ENCODE peak calls at places on chromosome 14, in six cellular contexts. M is Peyer's patch, C is GM20000, A is astrocyte of the spinal cord, E is astrocyte of the cerebellum, X is tibial artery. W is an unnamed sample.

GRCh38 chr14:75439989-75440388 is 12.2 kb downstream of the JDP2 start:
- DNase-seq in M (peak; percentile 68), C (no peak), A (no peak), E (no peak), X (no peak), W (no peak)

GRCh38 chr14:46661728-46662127 is 10.1 kb upstream of the RPL10L start:
- DNase-seq in M (no peak), C (no peak), A (no peak), E (no peak), X (no peak), W (no peak)

GRCh38 chr14:68250950-68251765 is 431.6 kb downstream of the RAD51B start:
- DNase-seq in M (no peak), C (no peak), A (no peak), E (no peak), X (no peak), W (no peak)

GRCh38 chr14:54374117-54374884 is 22.5 kb upstream of the CDKN3 start:
- DNase-seq in M (no peak), C (no peak), A (peak; percentile 40), E (peak; percentile 48), X (no peak), W (no peak)

GRCh38 chr14:101359221-101360044 is 201.9 kb upstream of the DIO3 start:
- DNase-seq in M (peak; percentile 55), C (no peak), A (peak; percentile 22), E (peak; percentile 44), X (peak; percentile 88), W (peak; percentile 1)

GRCh38 chr14:95519699-95520098 is 3.2 kb upstream of the SYNE3 start:
- DNase-seq in M (peak; percentile 88), C (peak; percentile 53), A (peak; percentile 81), E (no peak), X (peak; percentile 91), W (peak; percentile 76)

GRCh38 chr14:100271247-100271939 is 32.4 kb downstream of the YY1 start:
- DNase-seq in M (peak; percentile 75), C (no peak), A (peak; percentile 19), E (peak; percentile 11), X (no peak), W (no peak)

GRCh38 chr14:53190938-53191337 is 37.8 kb upstream of the DDHD1 start:
- DNase-seq in M (no peak), C (peak; percentile 29), A (no peak), E (no peak), X (no peak), W (no peak)

GRCh38 chr14:98580131-98580678 is 691.8 kb downstream of the BCL11B start:
- DNase-seq in M (no peak), C (no peak), A (peak; percentile 0), E (peak; percentile 18), X (no peak), W (no peak)

GRCh38 chr14:75077794-75078193 is 8.4 kb downstream of the ZC2HC1C start:
- DNase-seq in M (no peak), C (no peak), A (no peak), E (no peak), X (no peak), W (no peak)

GRCh38 chr14:95547626-95548327 is 12.9 kb downstream of the GLRX5 start:
- DNase-seq in M (no peak), C (no peak), A (peak; percentile 54), E (no peak), X (no peak), W (peak; percentile 38)

GRCh38 chr14:64944861-64945260 is 2.3 kb upstream of the GPX2 start:
- DNase-seq in M (peak; percentile 25), C (no peak), A (no peak), E (no peak), X (no peak), W (no peak)

GRCh38 chr14:39266871-39267591 is 33.3 kb downstream of the MIA2 start:
- DNase-seq in M (peak; percentile 94), C (peak; percentile 86), A (peak; percentile 90), E (peak; percentile 50), X (peak; percentile 77), W (peak; percentile 64)

GRCh38 chr14:56487761-56488160 is 91.8 kb upstream of the TMEM260 start:
- DNase-seq in M (no peak), C (no peak), A (no peak), E (no peak), X (no peak), W (peak; percentile 76)

GRCh38 chr14:96095581-96096476 is 56.7 kb downstream of the C14orf132 start:
- DNase-seq in M (peak; percentile 59), C (no peak), A (peak; percentile 80), E (no peak), X (peak; percentile 19), W (peak; percentile 80)

GRCh38 chr14:35369701-35370191 is 34.8 kb downstream of the NFKBIA start:
- DNase-seq in M (no peak), C (no peak), A (peak; percentile 40), E (no peak), X (no peak), W (no peak)

GRCh38 chr14:100049220-100049619 is 16.0 kb upstream of the EVL start:
- DNase-seq in M (no peak), C (no peak), A (peak; percentile 59), E (no peak), X (no peak), W (no peak)

GRCh38 chr14:75119056-75119455 is 7.8 kb downstream of the NEK9 start:
- DNase-seq in M (no peak), C (no peak), A (no peak), E (no peak), X (no peak), W (no peak)

GRCh38 chr14:63725786-63726185 is 2.1 kb downstream of the SGPP1 start:
- DNase-seq in M (no peak), C (no peak), A (peak; percentile 19), E (no peak), X (no peak), W (no peak)

GRCh38 chr14:93804654-93805053 is 16.4 kb upstream of the PRIMA1 start:
- DNase-seq in M (no peak), C (no peak), A (no peak), E (no peak), X (no peak), W (no peak)

GRCh38 chr14:70822706-70823185 is 13.4 kb upstream of the MAP3K9 start:
- DNase-seq in M (peak; percentile 72), C (no peak), A (no peak), E (no peak), X (peak; percentile 25), W (no peak)

GRCh38 chr14:34711169-34711568 is 3.2 kb downstream of the CFL2 start:
- DNase-seq in M (no peak), C (peak; percentile 70), A (peak; percentile 86), E (peak; percentile 48), X (no peak), W (peak; percentile 93)

GRCh38 chr14:103126873-103127304 is 3.6 kb downstream of the TNFAIP2 start:
- DNase-seq in M (peak; percentile 72), C (no peak), A (no peak), E (no peak), X (no peak), W (no peak)

GRCh38 chr14:84655014-84655413 is 874.9 kb upstream of the FLRT2 start:
- DNase-seq in M (no peak), C (no peak), A (no peak), E (no peak), X (no peak), W (no peak)

GRCh38 chr14:77790566-77791224 is 9.2 kb upstream of the ADCK1 start:
- DNase-seq in M (no peak), C (no peak), A (no peak), E (no peak), X (no peak), W (no peak)

GRCh38 chr14:106518054-106518943 is 991.9 kb downstream of the TMEM121 start:
- DNase-seq in M (peak; percentile 90), C (peak; percentile 62), A (no peak), E (no peak), X (no peak), W (no peak)

GRCh38 chr14:75418779-75419768 is 8.7 kb upstream of the JDP2 start:
- DNase-seq in M (peak; percentile 71), C (peak; percentile 79), A (no peak), E (no peak), X (no peak), W (no peak)

GRCh38 chr14:106564058-106564643 is 1037.8 kb downstream of the TMEM121 start:
- DNase-seq in M (peak; percentile 77), C (peak; percentile 62), A (no peak), E (no peak), X (no peak), W (no peak)

GRCh38 chr14:72643317-72643801 is 250.5 kb downstream of the DPF3 start:
- DNase-seq in M (no peak), C (no peak), A (peak; percentile 98), E (peak; percentile 95), X (peak; percentile 35), W (peak; percentile 95)

GRCh38 chr14:22812744-22813143 is 2.5 kb downstream of the SLC7A7 start:
- DNase-seq in M (no peak), C (no peak), A (no peak), E (no peak), X (no peak), W (no peak)
- TF ChIP-seq CTCF in M (no peak), C (peak; percentile 18), A (no peak), E (no peak), X (no peak), W (peak; percentile 7)

GRCh38 chr14:57847096-57847495 is 18.8 kb downstream of the SLC35F4 start:
- DNase-seq in M (no peak), C (no peak), A (peak; percentile 50), E (no peak), X (no peak), W (no peak)
- TF ChIP-seq CTCF in M (no peak), C (no peak), A (no peak), E (no peak), X (no peak), W (no peak)

GRCh38 chr14:28761438-28762289 is 4.9 kb upstream of the FOXG1 start:
- DNase-seq in M (no peak), C (peak; percentile 4), A (peak; percentile 5), E (no peak), X (no peak), W (no peak)

GRCh38 chr14:28760431-28760996 is 6.1 kb upstream of the FOXG1 start:
- DNase-seq in M (no peak), C (peak; percentile 6), A (no peak), E (no peak), X (no peak), W (no peak)

GRCh38 chr14:28762949-28763313 is 3.7 kb upstream of the FOXG1 start:
- DNase-seq in M (no peak), C (peak; percentile 5), A (no peak), E (no peak), X (no peak), W (no peak)

GRCh38 chr14:28763914-28764848 is 2.4 kb upstream of the FOXG1 start:
- DNase-seq in M (no peak), C (no peak), A (peak; percentile 39), E (peak; percentile 52), X (no peak), W (no peak)

GRCh38 chr14:28762290-28762948 is 4.2 kb upstream of the FOXG1 start:
- DNase-seq in M (no peak), C (peak; percentile 16), A (peak; percentile 10), E (no peak), X (no peak), W (no peak)
- TF ChIP-seq CTCF in M (no peak), C (no peak), A (peak; percentile 8), E (peak; percentile 31), X (no peak), W (no peak)

DNA sequence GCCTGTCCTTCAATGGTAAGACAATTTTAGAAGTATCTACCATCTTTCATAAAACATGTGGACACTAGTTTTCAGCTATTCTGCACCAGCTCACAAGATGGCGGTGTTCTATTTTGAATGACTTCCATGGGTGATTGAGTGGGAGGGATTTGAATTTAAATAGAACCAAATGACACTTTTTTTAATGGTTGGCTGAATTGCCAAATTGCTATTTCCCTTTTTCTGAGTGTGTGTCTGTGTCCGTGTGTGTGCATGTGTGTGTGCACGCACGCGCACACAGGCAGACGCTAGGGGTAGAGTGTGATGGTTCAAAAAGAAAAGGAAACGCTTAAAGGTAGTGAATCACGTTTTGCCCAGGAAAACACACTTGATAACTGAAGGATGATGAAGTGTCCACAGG is 362.6 kb downstream of the DAD1 start:
- DNase-seq in M (no peak), C (peak; percentile 10), A (no peak), E (no peak), X (no peak), W (peak; percentile 18)
- TF ChIP-seq CTCF in M (no peak), C (no peak), A (peak; percentile 11), E (peak; percentile 9), X (peak; percentile 19), W (peak; percentile 56)